ENCODE peak calls at places on chromosome 19, in seven cellular contexts. I, Z, Q, C, N, D and G are unnamed samples.

GRCh38 chr19:4089946-4090345 is 23.2 kb upstream of the ZBTB7A start:
- DNase-seq in I (no peak), Z (no peak), Q (no peak), C (no peak), N (no peak), D (no peak), G (no peak)

GRCh38 chr19:14961956-14962685 is 17.5 kb downstream of the SLC1A6 start:
- DNase-seq in I (peak; percentile 18), Z (no peak), Q (no peak), C (no peak), N (no peak), D (no peak), G (no peak)

GRCh38 chr19:18057557-18057956 is 29.2 kb downstream of the IL12RB1 start:
- DNase-seq in I (no peak), Z (no peak), Q (no peak), C (no peak), N (peak; percentile 25), D (peak; percentile 59), G (no peak)

GRCh38 chr19:12676384-12676792 is 5.3 kb downstream of the DHPS start:
- DNase-seq in I (peak; percentile 83), Z (peak; percentile 77), Q (peak; percentile 73), C (peak; percentile 92), N (peak; percentile 83), D (peak; percentile 85), G (peak; percentile 94)

GRCh38 chr19:3810708-3811355 is 24.7 kb upstream of the MATK start:
- DNase-seq in I (no peak), Z (no peak), Q (no peak), C (no peak), N (no peak), D (no peak), G (no peak)

GRCh38 chr19:42879613-42880012 is at the start of gene PSG1:
- DNase-seq in I (no peak), Z (no peak), Q (no peak), C (no peak), N (no peak), D (no peak), G (no peak)

GRCh38 chr19:3118232-3119070 is 17.4 kb upstream of the GNA15 start:
- DNase-seq in I (no peak), Z (no peak), Q (no peak), C (no peak), N (no peak), D (no peak), G (no peak)

GRCh38 chr19:6834433-6834832 is 52.9 kb upstream of the ADGRE1 start:
- DNase-seq in I (no peak), Z (no peak), Q (no peak), C (no peak), N (no peak), D (no peak), G (no peak)

GRCh38 chr19:46746281-46746965 is at the start of gene STRN4:
- DNase-seq in I (peak; percentile 83), Z (no peak), Q (peak; percentile 46), C (peak; percentile 71), N (peak; percentile 63), D (no peak), G (peak; percentile 94)

GRCh38 chr19:9128171-9128570 is 1.4 kb upstream of the OR7G3 start:
- DNase-seq in I (peak; percentile 62), Z (no peak), Q (no peak), C (no peak), N (no peak), D (no peak), G (no peak)

GRCh38 chr19:56566904-56567273 is 379 bp upstream of the ZNF470 start:
- DNase-seq in I (peak; percentile 20), Z (no peak), Q (no peak), C (peak; percentile 68), N (peak; percentile 67), D (peak; percentile 56), G (peak; percentile 33)

GRCh38 chr19:19388568-19389555 is 16.6 kb upstream of the GATAD2A start:
- DNase-seq in I (peak; percentile 61), Z (no peak), Q (no peak), C (no peak), N (no peak), D (no peak), G (no peak)

GRCh38 chr19:13557756-13558398 is 51.6 kb upstream of the CACNA1A start:
- DNase-seq in I (no peak), Z (no peak), Q (peak; percentile 16), C (no peak), N (no peak), D (peak; percentile 24), G (no peak)

GRCh38 chr19:53772943-53773342 is 51.2 kb downstream of the NLRP12 start:
- DNase-seq in I (peak; percentile 66), Z (peak; percentile 2), Q (peak; percentile 34), C (peak; percentile 59), N (no peak), D (peak; percentile 14), G (peak; percentile 34)

GRCh38 chr19:48000846-48001245 is 6.4 kb downstream of the ELSPBP1 start:
- DNase-seq in I (no peak), Z (no peak), Q (no peak), C (no peak), N (no peak), D (no peak), G (no peak)

GRCh38 chr19:19057720-19058119 is 6.1 kb upstream of the SLC25A42 start:
- DNase-seq in I (no peak), Z (no peak), Q (no peak), C (no peak), N (no peak), D (no peak), G (no peak)